ENCODE peak calls at places on chromosomes 11 and 22, in nine cellular contexts. One of them, this sample, is unnamed.

GRCh38 chr11:130131957-130132850 is 27.4 kb upstream of the ST14 start:
- DNase-seq in trophoblast cell: peak; percentile 85
- DNase-seq in endothelial cell of umbilical vein: peak; percentile 83
- DNase-seq in neuronal stem cell: peak; percentile 48
- DNase-seq in H9: peak; percentile 67
- DNase-seq in PC-3: peak; percentile 92
- DNase-seq in K562: peak; percentile 73
- DNase-seq in fibroblast of lung: peak; percentile 41
- DNase-seq in IMR-90: peak; percentile 66
- DNase-seq in this sample: peak; percentile 68

GRCh38 chr11:27234043-27234668 is 128.9 kb downstream of the CCDC34 start:
- DNase-seq in trophoblast cell: peak; percentile 64
- DNase-seq in endothelial cell of umbilical vein: no peak
- DNase-seq in neuronal stem cell: no peak
- DNase-seq in H9: no peak
- DNase-seq in PC-3: peak; percentile 56
- DNase-seq in K562: peak; percentile 33
- DNase-seq in fibroblast of lung: peak; percentile 100
- DNase-seq in IMR-90: peak; percentile 94
- DNase-seq in this sample: peak; percentile 17

GRCh38 chr22:37197451-37198289 is 9.6 kb upstream of the C1QTNF6 start:
- DNase-seq in trophoblast cell: peak; percentile 100
- DNase-seq in endothelial cell of umbilical vein: peak; percentile 35
- DNase-seq in neuronal stem cell: no peak
- DNase-seq in H9: no peak
- DNase-seq in PC-3: peak; percentile 92
- DNase-seq in K562: peak; percentile 34
- DNase-seq in fibroblast of lung: peak; percentile 89
- DNase-seq in IMR-90: peak; percentile 61
- DNase-seq in this sample: no peak

GRCh38 chr11:95269402-95269801 is 38.4 kb upstream of the SESN3 start:
- DNase-seq in trophoblast cell: no peak
- DNase-seq in endothelial cell of umbilical vein: no peak
- DNase-seq in neuronal stem cell: no peak
- DNase-seq in H9: no peak
- DNase-seq in PC-3: no peak
- DNase-seq in K562: no peak
- DNase-seq in fibroblast of lung: no peak
- DNase-seq in IMR-90: no peak
- DNase-seq in this sample: no peak

GRCh38 chr11:103055174-103055890 is 36.6 kb downstream of the DCUN1D5 start:
- DNase-seq in trophoblast cell: peak; percentile 91
- DNase-seq in endothelial cell of umbilical vein: peak; percentile 54
- DNase-seq in neuronal stem cell: peak; percentile 3
- DNase-seq in H9: no peak
- DNase-seq in PC-3: peak; percentile 71
- DNase-seq in K562: peak; percentile 22
- DNase-seq in fibroblast of lung: peak; percentile 41
- DNase-seq in IMR-90: peak; percentile 65
- DNase-seq in this sample: peak; percentile 61

GRCh38 chr11:86811637-86812321 is 11.4 kb downstream of the PRSS23 start:
- DNase-seq in trophoblast cell: no peak
- DNase-seq in endothelial cell of umbilical vein: peak; percentile 24
- DNase-seq in neuronal stem cell: no peak
- DNase-seq in H9: no peak
- DNase-seq in PC-3: peak; percentile 76
- DNase-seq in K562: no peak
- DNase-seq in fibroblast of lung: peak; percentile 81
- DNase-seq in IMR-90: peak; percentile 85
- DNase-seq in this sample: peak; percentile 68

GRCh38 chr11:47938791-47939560 is 41.4 kb upstream of the PTPRJ start:
- DNase-seq in trophoblast cell: no peak
- DNase-seq in endothelial cell of umbilical vein: no peak
- DNase-seq in neuronal stem cell: no peak
- DNase-seq in H9: no peak
- DNase-seq in PC-3: no peak
- DNase-seq in K562: no peak
- DNase-seq in fibroblast of lung: no peak
- DNase-seq in IMR-90: no peak
- DNase-seq in this sample: no peak

GRCh38 chr11:61850687-61851086 is 22.6 kb downstream of the FADS2 start:
- DNase-seq in trophoblast cell: no peak
- DNase-seq in endothelial cell of umbilical vein: no peak
- DNase-seq in neuronal stem cell: no peak
- DNase-seq in H9: no peak
- DNase-seq in PC-3: no peak
- DNase-seq in K562: no peak
- DNase-seq in fibroblast of lung: no peak
- DNase-seq in IMR-90: no peak
- DNase-seq in this sample: no peak

GRCh38 chr11:111913997-111914396 is 1.5 kb downstream of the HSPB2 start:
- DNase-seq in trophoblast cell: no peak
- DNase-seq in endothelial cell of umbilical vein: peak; percentile 61
- DNase-seq in neuronal stem cell: no peak
- DNase-seq in H9: no peak
- DNase-seq in PC-3: peak; percentile 33
- DNase-seq in K562: no peak
- DNase-seq in fibroblast of lung: peak; percentile 66
- DNase-seq in IMR-90: peak; percentile 76
- DNase-seq in this sample: no peak
- H3K4me2 ChIP-seq in trophoblast cell: no peak overlapping the region
- H3K4me2 ChIP-seq in endothelial cell of umbilical vein: no peak overlapping the region
- H3K4me2 ChIP-seq in neuronal stem cell: no peak overlapping the region
- H3K4me2 ChIP-seq in H9: no peak overlapping the region
- H3K4me2 ChIP-seq in PC-3: no peak overlapping the region
- H3K4me2 ChIP-seq in K562: no peak overlapping the region
- H3K4me2 ChIP-seq in fibroblast of lung: peak overlapping the region; percentile 64
- H3K4me2 ChIP-seq in IMR-90: peak overlapping the region; percentile 3
- H3K4me2 ChIP-seq in this sample: no peak overlapping the region

GRCh38 chr11:67616431-67617242 is 9.9 kb downstream of the NDUFV1 start:
- DNase-seq in trophoblast cell: no peak
- DNase-seq in endothelial cell of umbilical vein: no peak
- DNase-seq in neuronal stem cell: no peak
- DNase-seq in H9: peak; percentile 34
- DNase-seq in PC-3: no peak
- DNase-seq in K562: no peak
- DNase-seq in fibroblast of lung: no peak
- DNase-seq in IMR-90: no peak
- DNase-seq in this sample: no peak
- H3K27ac ChIP-seq in trophoblast cell: no peak overlapping the region
- H3K27ac ChIP-seq in endothelial cell of umbilical vein: no peak overlapping the region
- H3K27ac ChIP-seq in neuronal stem cell: no peak overlapping the region
- H3K27ac ChIP-seq in H9: no peak overlapping the region
- H3K27ac ChIP-seq in PC-3: no peak overlapping the region
- H3K27ac ChIP-seq in K562: no peak overlapping the region
- H3K27ac ChIP-seq in fibroblast of lung: no peak overlapping the region
- H3K27ac ChIP-seq in IMR-90: no peak overlapping the region
- H3K27ac ChIP-seq in this sample: no peak overlapping the region

GRCh38 chr11:70625051-70625450 is 226.7 kb downstream of the CTTN start:
- DNase-seq in trophoblast cell: no peak
- DNase-seq in endothelial cell of umbilical vein: no peak
- DNase-seq in neuronal stem cell: no peak
- DNase-seq in H9: no peak
- DNase-seq in PC-3: no peak
- DNase-seq in K562: no peak
- DNase-seq in fibroblast of lung: no peak
- DNase-seq in IMR-90: no peak
- DNase-seq in this sample: no peak
- H3K9ac ChIP-seq in trophoblast cell: no peak overlapping the region
- H3K9ac ChIP-seq in endothelial cell of umbilical vein: no peak overlapping the region
- H3K9ac ChIP-seq in neuronal stem cell: no peak overlapping the region
- H3K9ac ChIP-seq in H9: no peak overlapping the region
- H3K9ac ChIP-seq in PC-3: no peak overlapping the region
- H3K9ac ChIP-seq in K562: no peak overlapping the region
- H3K9ac ChIP-seq in fibroblast of lung: no peak overlapping the region
- H3K9ac ChIP-seq in IMR-90: no peak overlapping the region
- H3K9ac ChIP-seq in this sample: no peak overlapping the region

GRCh38 chr11:125689460-125689859 is 8.8 kb upstream of the ACRV1 start:
- DNase-seq in trophoblast cell: peak; percentile 8
- DNase-seq in endothelial cell of umbilical vein: no peak
- DNase-seq in neuronal stem cell: no peak
- DNase-seq in H9: no peak
- DNase-seq in PC-3: no peak
- DNase-seq in K562: no peak
- DNase-seq in fibroblast of lung: no peak
- DNase-seq in IMR-90: no peak
- DNase-seq in this sample: no peak
- H3K4me2 ChIP-seq in trophoblast cell: no peak overlapping the region
- H3K4me2 ChIP-seq in endothelial cell of umbilical vein: no peak overlapping the region
- H3K4me2 ChIP-seq in neuronal stem cell: no peak overlapping the region
- H3K4me2 ChIP-seq in H9: no peak overlapping the region
- H3K4me2 ChIP-seq in PC-3: no peak overlapping the region
- H3K4me2 ChIP-seq in K562: no peak overlapping the region
- H3K4me2 ChIP-seq in fibroblast of lung: no peak overlapping the region
- H3K4me2 ChIP-seq in IMR-90: no peak overlapping the region
- H3K4me2 ChIP-seq in this sample: no peak overlapping the region

This sample was measured in neural progenitor cell.